ENCODE peak calls at places on chromosome 6, in seven cellular contexts. H, O, F, B, U, X and A are unnamed samples.

GRCh38 chr6:133752129-133752528 is 136.8 kb upstream of the TCF21 start:
- DNase-seq in O (no peak), X (no peak), F (no peak), U (no peak), B (no peak), H (no peak), A (no peak)

GRCh38 chr6:133114973-133115372 is 126.2 kb upstream of the EYA4 start:
- DNase-seq in O (no peak), F (peak), H (no peak), B (no peak), U (no peak), X (no peak), A (no peak)

GRCh38 chr6:79872303-79872702 is 75.0 kb downstream of the ELOVL4 start:
- DNase-seq in X (no peak), O (no peak), U (no peak), F (no peak), B (no peak), H (no peak), A (no peak)

GRCh38 chr6:52725133-52725529 is 38.1 kb downstream of the GSTA2 start:
- DNase-seq in U (no peak), B (no peak), X (no peak), O (no peak), H (peak), F (peak), A (no peak)

GRCh38 chr6:154502564-154502963 is 7.9 kb downstream of the CNKSR3 start:
- DNase-seq in X (no peak), O (no peak), F (no peak), H (no peak), U (no peak), B (no peak), A (no peak)

GRCh38 chr6:2900821-2901644 is 2.1 kb downstream of the SERPINB9 start:
- DNase-seq in H (no peak), U (no peak), B (no peak), X (peak), O (no peak), F (no peak), A (no peak)

GRCh38 chr6:109714611-109715010 is 23.5 kb downstream of the FIG4 start:
- DNase-seq in O (no peak), H (no peak), F (no peak), U (no peak), X (no peak), B (no peak), A (no peak)

GRCh38 chr6:154112181-154112809 is 73.3 kb downstream of the OPRM1 start:
- DNase-seq in U (no peak), X (no peak), O (no peak), H (no peak), B (no peak), F (peak), A (no peak)

GRCh38 chr6:170026272-170027110 is 264.4 kb downstream of the DLL1 start:
- DNase-seq in X (no peak), O (no peak), B (no peak), H (no peak), U (peak), F (no peak), A (peak)

GRCh38 chr6:135909737-135910387 is 58.4 kb downstream of the PDE7B start:
- DNase-seq in H (peak), U (no peak), O (peak), X (peak), B (peak), F (peak), A (peak)

GRCh38 chr6:49576618-49577017 is 26.1 kb downstream of the C6orf141 start:
- DNase-seq in F (peak), H (no peak), U (no peak), O (no peak), B (no peak), X (no peak), A (no peak)

GRCh38 chr6:111566222-111566717 is 39.4 kb downstream of the TRAF3IP2 start:
- DNase-seq in X (no peak), U (no peak), O (no peak), H (no peak), F (no peak), B (no peak), A (no peak)

GRCh38 chr6:43771858-43772570 is 2.0 kb downstream of the VEGFA start:
- DNase-seq in U (peak), X (peak), O (no peak), F (peak), H (no peak), B (peak), A (peak)

GRCh38 chr6:159602370-159603185 is 90.5 kb downstream of the SOD2 start:
- DNase-seq in U (no peak), F (peak), H (peak), X (no peak), O (no peak), B (no peak), A (no peak)

GRCh38 chr6:134176283-134176975 is 124.0 kb upstream of the SLC2A12 start:
- DNase-seq in B (no peak), H (peak), U (peak), F (peak), X (no peak), O (no peak), A (peak)

GRCh38 chr6:28011716-28012115 is 54.7 kb downstream of the OR2B6 start:
- DNase-seq in B (no peak), X (no peak), F (no peak), H (no peak), O (no peak), U (no peak), A (no peak)

GRCh38 chr6:148551226-148551625 is 195.6 kb upstream of the UST start:
- DNase-seq in U (no peak), F (no peak), X (no peak), H (no peak), B (no peak), O (no peak), A (no peak)

GRCh38 chr6:1536526-1537429 is 72.9 kb upstream of the FOXC1 start:
- DNase-seq in O (no peak), F (no peak), X (peak), H (no peak), U (no peak), B (no peak), A (no peak)

GRCh38 chr6:26420607-26421235 is 18.6 kb downstream of the BTN3A1 start:
- DNase-seq in X (peak), U (no peak), O (no peak), B (no peak), H (peak), F (peak), A (no peak)

GRCh38 chr6:37459981-37460800 is 27.2 kb downstream of the CMTR1 start:
- DNase-seq in U (no peak), H (no peak), B (no peak), F (peak), X (no peak), O (no peak), A (no peak)

GRCh38 chr6:17584241-17584803 is 15.8 kb upstream of the FAM8A1 start:
- DNase-seq in B (no peak), O (peak), X (peak), F (peak), H (peak), U (no peak), A (no peak)